ENCODE peak calls at places on chromosomes 12 and 14, in nine cellular contexts. P is GM13977; F is ACHN; Y is tibial nerve; A is H9; X is adrenal gland; D is left colon; J is GOT3; C is CD4-positive, CD25-positive, alpha-beta regulatory T cell. O is an unnamed sample.

GRCh38 chr12:124764451-124764850 is 99.2 kb downstream of the SCARB1 start:
- DNase-seq in P (no peak), F (peak), Y (peak), A (no peak), X (peak), D (no peak), J (no peak), C (no peak), O (no peak)

GRCh38 chr14:35632276-35633071 is 98.5 kb downstream of the INSM2 start:
- DNase-seq in P (no peak), F (no peak), Y (no peak), A (no peak), X (no peak), D (no peak), J (no peak), C (no peak), O (peak)

GRCh38 chr12:115223322-115223721 is 539.3 kb upstream of the TBX3 start:
- DNase-seq in P (no peak), F (peak), Y (no peak), A (no peak), X (no peak), D (no peak), J (no peak), C (no peak), O (no peak)

GRCh38 chr14:94598816-94599655 is 13.2 kb upstream of the SERPINA3 start:
- DNase-seq in P (no peak), F (peak), Y (peak), A (peak), X (peak), D (peak), J (no peak), C (no peak), O (no peak)

GRCh38 chr12:5376591-5377207 is 55.2 kb upstream of the NTF3 start:
- DNase-seq in P (no peak), F (no peak), Y (no peak), A (no peak), X (no peak), D (peak), J (no peak), C (no peak), O (peak)

GRCh38 chr12:75631809-75632208 is 120.4 kb upstream of the KRR1 start:
- DNase-seq in P (no peak), F (no peak), Y (no peak), A (no peak), X (no peak), D (no peak), J (no peak), C (no peak), O (no peak)

GRCh38 chr14:87483651-87484260 is 509.2 kb downstream of the GALC start:
- DNase-seq in P (no peak), F (no peak), Y (no peak), A (no peak), X (no peak), D (no peak), J (no peak), C (no peak), O (no peak)

GRCh38 chr12:926641-927040 is 22.9 kb downstream of the RAD52 start:
- DNase-seq in P (no peak), F (no peak), Y (no peak), A (no peak), X (no peak), D (no peak), J (no peak), C (no peak), O (no peak)

GRCh38 chr12:85951823-85952222 is 77.7 kb downstream of the NTS start:
- DNase-seq in P (no peak), F (peak), Y (no peak), A (no peak), X (no peak), D (no peak), J (no peak), C (no peak), O (no peak)

GRCh38 chr12:113802966-113803828 is 162.9 kb downstream of the RBM19 start:
- DNase-seq in P (no peak), F (no peak), Y (no peak), A (no peak), X (no peak), D (no peak), J (no peak), C (no peak), O (no peak)

GRCh38 chr12:93200291-93200917 is 177.3 kb upstream of the NUDT4 start:
- DNase-seq in P (no peak), F (no peak), Y (no peak), A (no peak), X (no peak), D (no peak), J (no peak), C (no peak), O (no peak)

GRCh38 chr12:90299121-90299520 is 590.5 kb upstream of the ATP2B1 start:
- DNase-seq in P (peak), F (no peak), Y (no peak), A (no peak), X (no peak), D (no peak), J (no peak), C (no peak), O (no peak)